ENCODE peak calls at places on chromosomes 1 and 21, in seven cellular contexts. One of them, this sample, is unnamed.

GRCh38 chr1:109761227-109762038 is 2.3 kb downstream of the EPS8L3 start:
- DNase-seq in GDM1: no peak
- DNase-seq in activated CD4-positive, alpha-beta T cell treated with anti-CD3 and anti-CD28 coated beads, Interleukin-2, amount 50 U/mL, for 24 hours: no peak
- DNase-seq in epithelial cell of esophagus: no peak
- DNase-seq in EH: no peak
- DNase-seq in GM03348: no peak
- DNase-seq in coronary artery: peak; percentile 72
- DNase-seq in this sample: peak; percentile 1

GRCh38 chr1:221778535-221779142 is 36.8 kb upstream of the DUSP10 start:
- DNase-seq in GDM1: peak; percentile 21
- DNase-seq in activated CD4-positive, alpha-beta T cell treated with anti-CD3 and anti-CD28 coated beads, Interleukin-2, amount 50 U/mL, for 24 hours: no peak
- DNase-seq in epithelial cell of esophagus: no peak
- DNase-seq in EH: no peak
- DNase-seq in GM03348: no peak
- DNase-seq in coronary artery: no peak
- DNase-seq in this sample: peak; percentile 26

GRCh38 chr1:77986810-77987209 is 7.9 kb upstream of the FUBP1 start:
- DNase-seq in GDM1: no peak
- DNase-seq in activated CD4-positive, alpha-beta T cell treated with anti-CD3 and anti-CD28 coated beads, Interleukin-2, amount 50 U/mL, for 24 hours: no peak
- DNase-seq in epithelial cell of esophagus: no peak
- DNase-seq in EH: no peak
- DNase-seq in GM03348: no peak
- DNase-seq in coronary artery: no peak
- DNase-seq in this sample: no peak

GRCh38 chr1:100585774-100586173 is 47.8 kb downstream of the GPR88 start:
- DNase-seq in GDM1: no peak
- DNase-seq in activated CD4-positive, alpha-beta T cell treated with anti-CD3 and anti-CD28 coated beads, Interleukin-2, amount 50 U/mL, for 24 hours: no peak
- DNase-seq in epithelial cell of esophagus: no peak
- DNase-seq in EH: peak; percentile 80
- DNase-seq in GM03348: peak; percentile 51
- DNase-seq in coronary artery: no peak
- DNase-seq in this sample: no peak

GRCh38 chr1:240658312-240658975 is 46.5 kb upstream of the GREM2 start:
- DNase-seq in GDM1: no peak
- DNase-seq in activated CD4-positive, alpha-beta T cell treated with anti-CD3 and anti-CD28 coated beads, Interleukin-2, amount 50 U/mL, for 24 hours: no peak
- DNase-seq in epithelial cell of esophagus: no peak
- DNase-seq in EH: peak; percentile 88
- DNase-seq in GM03348: peak; percentile 43
- DNase-seq in coronary artery: no peak
- DNase-seq in this sample: no peak

GRCh38 chr1:36089393-36090121 is 865 bp downstream of the ADPRS start:
- DNase-seq in GDM1: no peak
- DNase-seq in activated CD4-positive, alpha-beta T cell treated with anti-CD3 and anti-CD28 coated beads, Interleukin-2, amount 50 U/mL, for 24 hours: no peak
- DNase-seq in epithelial cell of esophagus: peak; percentile 34
- DNase-seq in EH: peak; percentile 71
- DNase-seq in GM03348: peak; percentile 67
- DNase-seq in coronary artery: peak; percentile 70
- DNase-seq in this sample: no peak

GRCh38 chr1:176601358-176601757 is 138.4 kb downstream of the PAPPA2 start:
- DNase-seq in GDM1: no peak
- DNase-seq in activated CD4-positive, alpha-beta T cell treated with anti-CD3 and anti-CD28 coated beads, Interleukin-2, amount 50 U/mL, for 24 hours: no peak
- DNase-seq in epithelial cell of esophagus: no peak
- DNase-seq in EH: peak; percentile 12
- DNase-seq in GM03348: peak; percentile 40
- DNase-seq in coronary artery: no peak
- DNase-seq in this sample: no peak

GRCh38 chr1:117828206-117828605 is 101.2 kb downstream of the GDAP2 start:
- DNase-seq in GDM1: no peak
- DNase-seq in activated CD4-positive, alpha-beta T cell treated with anti-CD3 and anti-CD28 coated beads, Interleukin-2, amount 50 U/mL, for 24 hours: no peak
- DNase-seq in epithelial cell of esophagus: peak; percentile 30
- DNase-seq in EH: peak; percentile 97
- DNase-seq in GM03348: peak; percentile 62
- DNase-seq in coronary artery: peak; percentile 90
- DNase-seq in this sample: no peak

GRCh38 chr21:44064852-44065403 is 42.3 kb upstream of the PWP2 start:
- DNase-seq in GDM1: no peak
- DNase-seq in activated CD4-positive, alpha-beta T cell treated with anti-CD3 and anti-CD28 coated beads, Interleukin-2, amount 50 U/mL, for 24 hours: no peak
- DNase-seq in epithelial cell of esophagus: no peak
- DNase-seq in EH: no peak
- DNase-seq in GM03348: no peak
- DNase-seq in coronary artery: peak; percentile 56
- DNase-seq in this sample: no peak

GRCh38 chr1:161484613-161485012 is 20.6 kb upstream of the FCGR2A start:
- DNase-seq in GDM1: no peak
- DNase-seq in activated CD4-positive, alpha-beta T cell treated with anti-CD3 and anti-CD28 coated beads, Interleukin-2, amount 50 U/mL, for 24 hours: no peak
- DNase-seq in epithelial cell of esophagus: no peak
- DNase-seq in EH: no peak
- DNase-seq in GM03348: no peak
- DNase-seq in coronary artery: no peak
- DNase-seq in this sample: no peak

GRCh38 chr21:38930838-38931237 is 125.1 kb downstream of the ETS2 start:
- DNase-seq in GDM1: no peak
- DNase-seq in activated CD4-positive, alpha-beta T cell treated with anti-CD3 and anti-CD28 coated beads, Interleukin-2, amount 50 U/mL, for 24 hours: no peak
- DNase-seq in epithelial cell of esophagus: peak; percentile 79
- DNase-seq in EH: peak; percentile 80
- DNase-seq in GM03348: peak; percentile 69
- DNase-seq in coronary artery: no peak
- DNase-seq in this sample: no peak

GRCh38 chr1:233843523-233844204 is 60.8 kb upstream of the SLC35F3 start:
- DNase-seq in GDM1: no peak
- DNase-seq in activated CD4-positive, alpha-beta T cell treated with anti-CD3 and anti-CD28 coated beads, Interleukin-2, amount 50 U/mL, for 24 hours: no peak
- DNase-seq in epithelial cell of esophagus: peak; percentile 34
- DNase-seq in EH: peak; percentile 21
- DNase-seq in GM03348: no peak
- DNase-seq in coronary artery: no peak
- DNase-seq in this sample: no peak

GRCh38 chr1:116667577-116668105 is at the start of gene IGSF3:
- DNase-seq in GDM1: no peak
- DNase-seq in activated CD4-positive, alpha-beta T cell treated with anti-CD3 and anti-CD28 coated beads, Interleukin-2, amount 50 U/mL, for 24 hours: peak; percentile 14
- DNase-seq in epithelial cell of esophagus: peak; percentile 83
- DNase-seq in EH: peak; percentile 49
- DNase-seq in GM03348: peak; percentile 81
- DNase-seq in coronary artery: no peak
- DNase-seq in this sample: peak; percentile 46

GRCh38 chr21:43913928-43914327 is 48.9 kb downstream of the AGPAT3 start:
- DNase-seq in GDM1: no peak
- DNase-seq in activated CD4-positive, alpha-beta T cell treated with anti-CD3 and anti-CD28 coated beads, Interleukin-2, amount 50 U/mL, for 24 hours: no peak
- DNase-seq in epithelial cell of esophagus: no peak
- DNase-seq in EH: peak; percentile 66
- DNase-seq in GM03348: no peak
- DNase-seq in coronary artery: no peak
- DNase-seq in this sample: no peak

GRCh38 chr1:15678578-15678977 is 5.5 kb upstream of the PLEKHM2 start:
- DNase-seq in GDM1: no peak
- DNase-seq in activated CD4-positive, alpha-beta T cell treated with anti-CD3 and anti-CD28 coated beads, Interleukin-2, amount 50 U/mL, for 24 hours: no peak
- DNase-seq in epithelial cell of esophagus: peak; percentile 96
- DNase-seq in EH: peak; percentile 94
- DNase-seq in GM03348: peak; percentile 35
- DNase-seq in coronary artery: no peak
- DNase-seq in this sample: peak; percentile 45

GRCh38 chr21:8990326-8991087 is 1530.9 kb upstream of the TPTE start:
- DNase-seq in GDM1: no peak
- DNase-seq in activated CD4-positive, alpha-beta T cell treated with anti-CD3 and anti-CD28 coated beads, Interleukin-2, amount 50 U/mL, for 24 hours: no peak
- DNase-seq in epithelial cell of esophagus: no peak
- DNase-seq in EH: peak; percentile 24
- DNase-seq in GM03348: no peak
- DNase-seq in coronary artery: no peak
- DNase-seq in this sample: no peak

GRCh38 chr1:211637066-211637465 is 38.4 kb downstream of the NEK2 start:
- DNase-seq in GDM1: no peak
- DNase-seq in activated CD4-positive, alpha-beta T cell treated with anti-CD3 and anti-CD28 coated beads, Interleukin-2, amount 50 U/mL, for 24 hours: no peak
- DNase-seq in epithelial cell of esophagus: no peak
- DNase-seq in EH: peak; percentile 29
- DNase-seq in GM03348: no peak
- DNase-seq in coronary artery: peak; percentile 8
- DNase-seq in this sample: no peak

GRCh38 chr1:207058878-207059867 is 6.1 kb downstream of the PFKFB2 start:
- DNase-seq in GDM1: no peak
- DNase-seq in activated CD4-positive, alpha-beta T cell treated with anti-CD3 and anti-CD28 coated beads, Interleukin-2, amount 50 U/mL, for 24 hours: no peak
- DNase-seq in epithelial cell of esophagus: no peak
- DNase-seq in EH: no peak
- DNase-seq in GM03348: no peak
- DNase-seq in coronary artery: no peak
- DNase-seq in this sample: no peak

GRCh38 chr1:172827841-172828240 is 168.9 kb downstream of the FASLG start:
- DNase-seq in GDM1: no peak
- DNase-seq in activated CD4-positive, alpha-beta T cell treated with anti-CD3 and anti-CD28 coated beads, Interleukin-2, amount 50 U/mL, for 24 hours: no peak
- DNase-seq in epithelial cell of esophagus: no peak
- DNase-seq in EH: no peak
- DNase-seq in GM03348: no peak
- DNase-seq in coronary artery: no peak
- DNase-seq in this sample: no peak

GRCh38 chr1:27597511-27598216 is 6.3 kb downstream of the AHDC1 start:
- DNase-seq in GDM1: no peak
- DNase-seq in activated CD4-positive, alpha-beta T cell treated with anti-CD3 and anti-CD28 coated beads, Interleukin-2, amount 50 U/mL, for 24 hours: no peak
- DNase-seq in epithelial cell of esophagus: no peak
- DNase-seq in EH: peak; percentile 55
- DNase-seq in GM03348: peak; percentile 61
- DNase-seq in coronary artery: no peak
- DNase-seq in this sample: no peak

GRCh38 chr1:76269175-76269574 is 194.6 kb downstream of the ST6GALNAC3 start:
- DNase-seq in GDM1: peak; percentile 27
- DNase-seq in activated CD4-positive, alpha-beta T cell treated with anti-CD3 and anti-CD28 coated beads, Interleukin-2, amount 50 U/mL, for 24 hours: no peak
- DNase-seq in epithelial cell of esophagus: peak; percentile 29
- DNase-seq in EH: peak; percentile 30
- DNase-seq in GM03348: peak; percentile 27
- DNase-seq in coronary artery: no peak
- DNase-seq in this sample: no peak

GRCh38 chr21:45823100-45823681 is 158.4 kb upstream of the COL6A1 start:
- DNase-seq in GDM1: no peak
- DNase-seq in activated CD4-positive, alpha-beta T cell treated with anti-CD3 and anti-CD28 coated beads, Interleukin-2, amount 50 U/mL, for 24 hours: no peak
- DNase-seq in epithelial cell of esophagus: no peak
- DNase-seq in EH: no peak
- DNase-seq in GM03348: no peak
- DNase-seq in coronary artery: no peak
- DNase-seq in this sample: no peak

GRCh38 chr1:228555074-228555989 is 68.2 kb downstream of the RNF187 start:
- DNase-seq in GDM1: peak; percentile 0
- DNase-seq in activated CD4-positive, alpha-beta T cell treated with anti-CD3 and anti-CD28 coated beads, Interleukin-2, amount 50 U/mL, for 24 hours: no peak
- DNase-seq in epithelial cell of esophagus: no peak
- DNase-seq in EH: peak; percentile 2
- DNase-seq in GM03348: no peak
- DNase-seq in coronary artery: no peak
- DNase-seq in this sample: no peak

GRCh38 chr1:202569393-202570322 is 140.6 kb downstream of the SYT2 start:
- DNase-seq in GDM1: no peak
- DNase-seq in activated CD4-positive, alpha-beta T cell treated with anti-CD3 and anti-CD28 coated beads, Interleukin-2, amount 50 U/mL, for 24 hours: no peak
- DNase-seq in epithelial cell of esophagus: peak; percentile 68
- DNase-seq in EH: no peak
- DNase-seq in GM03348: no peak
- DNase-seq in coronary artery: no peak
- DNase-seq in this sample: no peak

GRCh38 chr1:240044620-240045019 is 47.1 kb upstream of the FMN2 start:
- DNase-seq in GDM1: no peak
- DNase-seq in activated CD4-positive, alpha-beta T cell treated with anti-CD3 and anti-CD28 coated beads, Interleukin-2, amount 50 U/mL, for 24 hours: no peak
- DNase-seq in epithelial cell of esophagus: no peak
- DNase-seq in EH: peak; percentile 52
- DNase-seq in GM03348: peak; percentile 62
- DNase-seq in coronary artery: no peak
- DNase-seq in this sample: no peak

GRCh38 chr1:60564856-60565445 is 491.4 kb upstream of the C1orf87 start:
- DNase-seq in GDM1: no peak
- DNase-seq in activated CD4-positive, alpha-beta T cell treated with anti-CD3 and anti-CD28 coated beads, Interleukin-2, amount 50 U/mL, for 24 hours: no peak
- DNase-seq in epithelial cell of esophagus: no peak
- DNase-seq in EH: no peak
- DNase-seq in GM03348: no peak
- DNase-seq in coronary artery: no peak
- DNase-seq in this sample: no peak

GRCh38 chr1:6954596-6954995 is 169.3 kb downstream of the CAMTA1 start:
- DNase-seq in GDM1: no peak
- DNase-seq in activated CD4-positive, alpha-beta T cell treated with anti-CD3 and anti-CD28 coated beads, Interleukin-2, amount 50 U/mL, for 24 hours: no peak
- DNase-seq in epithelial cell of esophagus: no peak
- DNase-seq in EH: no peak
- DNase-seq in GM03348: no peak
- DNase-seq in coronary artery: no peak
- DNase-seq in this sample: no peak

GRCh38 chr1:43931711-43932660 is 1.6 kb upstream of the ARTN start:
- DNase-seq in GDM1: no peak
- DNase-seq in activated CD4-positive, alpha-beta T cell treated with anti-CD3 and anti-CD28 coated beads, Interleukin-2, amount 50 U/mL, for 24 hours: no peak
- DNase-seq in epithelial cell of esophagus: no peak
- DNase-seq in EH: no peak
- DNase-seq in GM03348: no peak
- DNase-seq in coronary artery: no peak
- DNase-seq in this sample: peak; percentile 36

GRCh38 chr1:223489439-223489838 is 96.2 kb downstream of the CCDC185 start:
- DNase-seq in GDM1: no peak
- DNase-seq in activated CD4-positive, alpha-beta T cell treated with anti-CD3 and anti-CD28 coated beads, Interleukin-2, amount 50 U/mL, for 24 hours: no peak
- DNase-seq in epithelial cell of esophagus: no peak
- DNase-seq in EH: no peak
- DNase-seq in GM03348: no peak
- DNase-seq in coronary artery: no peak
- DNase-seq in this sample: no peak

GRCh38 chr1:91806777-91807700 is 78.9 kb downstream of the TGFBR3 start:
- DNase-seq in GDM1: no peak
- DNase-seq in activated CD4-positive, alpha-beta T cell treated with anti-CD3 and anti-CD28 coated beads, Interleukin-2, amount 50 U/mL, for 24 hours: no peak
- DNase-seq in epithelial cell of esophagus: no peak
- DNase-seq in EH: peak; percentile 65
- DNase-seq in GM03348: peak; percentile 67
- DNase-seq in coronary artery: no peak
- DNase-seq in this sample: no peak

GRCh38 chr1:167924102-167924501 is 10.2 kb upstream of the ADCY10 start:
- DNase-seq in GDM1: no peak
- DNase-seq in activated CD4-positive, alpha-beta T cell treated with anti-CD3 and anti-CD28 coated beads, Interleukin-2, amount 50 U/mL, for 24 hours: no peak
- DNase-seq in epithelial cell of esophagus: no peak
- DNase-seq in EH: no peak
- DNase-seq in GM03348: no peak
- DNase-seq in coronary artery: no peak
- DNase-seq in this sample: no peak

GRCh38 chr1:7042322-7043231 is 257.3 kb downstream of the CAMTA1 start:
- DNase-seq in GDM1: no peak
- DNase-seq in activated CD4-positive, alpha-beta T cell treated with anti-CD3 and anti-CD28 coated beads, Interleukin-2, amount 50 U/mL, for 24 hours: no peak
- DNase-seq in epithelial cell of esophagus: peak; percentile 49
- DNase-seq in EH: peak; percentile 35
- DNase-seq in GM03348: peak; percentile 63
- DNase-seq in coronary artery: no peak
- DNase-seq in this sample: no peak

GRCh38 chr1:24276791-24277190 is 42.4 kb upstream of the GRHL3 start:
- DNase-seq in GDM1: no peak
- DNase-seq in activated CD4-positive, alpha-beta T cell treated with anti-CD3 and anti-CD28 coated beads, Interleukin-2, amount 50 U/mL, for 24 hours: no peak
- DNase-seq in epithelial cell of esophagus: peak; percentile 38
- DNase-seq in EH: peak; percentile 38
- DNase-seq in GM03348: no peak
- DNase-seq in coronary artery: no peak
- DNase-seq in this sample: no peak

GRCh38 chr1:175708787-175709186 is 34.6 kb downstream of the TNR start:
- DNase-seq in GDM1: no peak
- DNase-seq in activated CD4-positive, alpha-beta T cell treated with anti-CD3 and anti-CD28 coated beads, Interleukin-2, amount 50 U/mL, for 24 hours: no peak
- DNase-seq in epithelial cell of esophagus: no peak
- DNase-seq in EH: no peak
- DNase-seq in GM03348: no peak
- DNase-seq in coronary artery: no peak
- DNase-seq in this sample: peak; percentile 16

GRCh38 chr1:76433528-76433927 is 359.0 kb downstream of the ST6GALNAC3 start:
- DNase-seq in GDM1: no peak
- DNase-seq in activated CD4-positive, alpha-beta T cell treated with anti-CD3 and anti-CD28 coated beads, Interleukin-2, amount 50 U/mL, for 24 hours: no peak
- DNase-seq in epithelial cell of esophagus: peak; percentile 6
- DNase-seq in EH: peak; percentile 26
- DNase-seq in GM03348: no peak
- DNase-seq in coronary artery: no peak
- DNase-seq in this sample: no peak

GRCh38 chr1:24932725-24933294 is 2.7 kb upstream of the RUNX3 start:
- DNase-seq in GDM1: no peak
- DNase-seq in activated CD4-positive, alpha-beta T cell treated with anti-CD3 and anti-CD28 coated beads, Interleukin-2, amount 50 U/mL, for 24 hours: no peak
- DNase-seq in epithelial cell of esophagus: no peak
- DNase-seq in EH: no peak
- DNase-seq in GM03348: no peak
- DNase-seq in coronary artery: no peak
- DNase-seq in this sample: no peak